ENCODE peak calls at places on chromosomes 16 and 17, in five cellular contexts. One of them, this sample, is unnamed. For H3K27me3 and H3K36me3, the result is how much of the 10 kb centered on the place peaks cover.

GRCh38 chr16:11139624-11140375 is 116.2 kb downstream of the SOCS1 start:
- DNase-seq in body of pancreas: no peak
- DNase-seq in CD8-positive, alpha-beta T cell: peak
- DNase-seq in heart left ventricle: no peak
- DNase-seq in SJSA1: no peak
- DNase-seq in this sample: no peak

GRCh38 chr16:53090591-53091507 is 36.1 kb downstream of the CHD9 start:
- DNase-seq in body of pancreas: peak
- DNase-seq in CD8-positive, alpha-beta T cell: no peak
- DNase-seq in heart left ventricle: peak
- DNase-seq in SJSA1: peak
- DNase-seq in this sample: peak

GRCh38 chr16:75660321-75660720 is 12.7 kb downstream of the TERF2IP start:
- DNase-seq in body of pancreas: no peak
- DNase-seq in CD8-positive, alpha-beta T cell: no peak
- DNase-seq in heart left ventricle: no peak
- DNase-seq in SJSA1: no peak
- DNase-seq in this sample: no peak

GRCh38 chr16:5054876-5055865 is 10.6 kb downstream of the C16orf89 start:
- DNase-seq in body of pancreas: no peak
- DNase-seq in CD8-positive, alpha-beta T cell: no peak
- DNase-seq in heart left ventricle: no peak
- DNase-seq in SJSA1: no peak
- DNase-seq in this sample: no peak

GRCh38 chr16:27195941-27196595 is 7.3 kb upstream of the KDM8 start:
- DNase-seq in body of pancreas: no peak
- DNase-seq in CD8-positive, alpha-beta T cell: peak
- DNase-seq in heart left ventricle: no peak
- DNase-seq in SJSA1: no peak
- DNase-seq in this sample: no peak

GRCh38 chr16:87965973-87966667 is 14.9 kb downstream of the BANP start:
- DNase-seq in body of pancreas: no peak
- DNase-seq in CD8-positive, alpha-beta T cell: no peak
- DNase-seq in heart left ventricle: no peak
- DNase-seq in SJSA1: peak
- DNase-seq in this sample: peak

GRCh38 chr17:81427446-81428120 is 32.3 kb downstream of the BAHCC1 start:
- DNase-seq in body of pancreas: peak
- DNase-seq in CD8-positive, alpha-beta T cell: no peak
- DNase-seq in heart left ventricle: peak
- DNase-seq in SJSA1: no peak
- DNase-seq in this sample: no peak

GRCh38 chr16:48201515-48202201 is 42.4 kb upstream of the LONP2 start:
- DNase-seq in body of pancreas: peak
- DNase-seq in CD8-positive, alpha-beta T cell: no peak
- DNase-seq in heart left ventricle: no peak
- DNase-seq in SJSA1: no peak
- DNase-seq in this sample: no peak

GRCh38 chr16:4944333-4945281 is 7.7 kb upstream of the PPL start:
- DNase-seq in body of pancreas: peak
- DNase-seq in CD8-positive, alpha-beta T cell: no peak
- DNase-seq in heart left ventricle: peak
- DNase-seq in SJSA1: peak
- DNase-seq in this sample: peak

GRCh38 chr17:76556759-76557367 is 17.0 kb downstream of the PRCD start:
- DNase-seq in body of pancreas: peak
- DNase-seq in CD8-positive, alpha-beta T cell: peak
- DNase-seq in heart left ventricle: no peak
- DNase-seq in SJSA1: no peak
- DNase-seq in this sample: no peak

GRCh38 chr17:73571524-73572130 is 72.6 kb downstream of the SDK2 start:
- DNase-seq in body of pancreas: no peak
- DNase-seq in CD8-positive, alpha-beta T cell: no peak
- DNase-seq in heart left ventricle: peak
- DNase-seq in SJSA1: no peak
- DNase-seq in this sample: no peak

GRCh38 chr17:1605681-1606351 is 22.8 kb downstream of the SLC43A2 start:
- DNase-seq in body of pancreas: no peak
- DNase-seq in CD8-positive, alpha-beta T cell: no peak
- DNase-seq in heart left ventricle: no peak
- DNase-seq in SJSA1: no peak
- DNase-seq in this sample: no peak

GRCh38 chr17:59643159-59643857 is 23.6 kb downstream of the CLTC start:
- DNase-seq in body of pancreas: no peak
- DNase-seq in CD8-positive, alpha-beta T cell: no peak
- DNase-seq in heart left ventricle: no peak
- DNase-seq in SJSA1: no peak
- DNase-seq in this sample: peak

GRCh38 chr16:75340715-75341500 is 89.5 kb upstream of the BCAR1 start:
- DNase-seq in body of pancreas: no peak
- DNase-seq in CD8-positive, alpha-beta T cell: no peak
- DNase-seq in heart left ventricle: no peak
- DNase-seq in SJSA1: no peak
- DNase-seq in this sample: peak

GRCh38 chr16:2897110-2897509 is 14.1 kb downstream of the FLYWCH2 start:
- DNase-seq in body of pancreas: no peak
- DNase-seq in CD8-positive, alpha-beta T cell: no peak
- DNase-seq in heart left ventricle: no peak
- DNase-seq in SJSA1: no peak
- DNase-seq in this sample: no peak

GRCh38 chr17:43615330-43615729 is 46.4 kb downstream of the MEOX1 start:
- DNase-seq in body of pancreas: no peak
- DNase-seq in CD8-positive, alpha-beta T cell: no peak
- DNase-seq in heart left ventricle: no peak
- DNase-seq in SJSA1: no peak
- DNase-seq in this sample: no peak

GRCh38 chr17:54220829-54221228 is 398.1 kb downstream of the KIF2B start:
- DNase-seq in body of pancreas: no peak
- DNase-seq in CD8-positive, alpha-beta T cell: no peak
- DNase-seq in heart left ventricle: no peak
- DNase-seq in SJSA1: no peak
- DNase-seq in this sample: no peak

GRCh38 chr17:42720996-42721583 is 23.8 kb downstream of the EZH1 start:
- DNase-seq in body of pancreas: peak
- DNase-seq in CD8-positive, alpha-beta T cell: peak
- DNase-seq in heart left ventricle: no peak
- DNase-seq in SJSA1: peak
- DNase-seq in this sample: no peak

GRCh38 chr17:1055751-1056645 is 59.1 kb downstream of the TIMM22 start:
- DNase-seq in body of pancreas: peak
- DNase-seq in CD8-positive, alpha-beta T cell: peak
- DNase-seq in heart left ventricle: peak
- DNase-seq in SJSA1: peak
- DNase-seq in this sample: no peak

GRCh38 chr16:74297296-74297665 is 667 bp downstream of the PSMD7 start:
- DNase-seq in body of pancreas: no peak
- DNase-seq in CD8-positive, alpha-beta T cell: peak
- DNase-seq in heart left ventricle: no peak
- DNase-seq in SJSA1: no peak
- DNase-seq in this sample: no peak

GRCh38 chr17:63696381-63696961 is 3.5 kb downstream of the LIMD2 start:
- DNase-seq in body of pancreas: peak
- DNase-seq in CD8-positive, alpha-beta T cell: peak
- DNase-seq in heart left ventricle: no peak
- DNase-seq in SJSA1: peak
- DNase-seq in this sample: no peak

GRCh38 chr16:23072084-23072599 is 77.1 kb downstream of the USP31 start:
- DNase-seq in body of pancreas: peak
- DNase-seq in CD8-positive, alpha-beta T cell: no peak
- DNase-seq in heart left ventricle: peak
- DNase-seq in SJSA1: no peak
- DNase-seq in this sample: no peak

GRCh38 chr16:73036074-73036826 is 11.7 kb downstream of the ZFHX3 start:
- DNase-seq in body of pancreas: no peak
- DNase-seq in CD8-positive, alpha-beta T cell: no peak
- DNase-seq in heart left ventricle: no peak
- DNase-seq in SJSA1: no peak
- DNase-seq in this sample: no peak

DNA sequence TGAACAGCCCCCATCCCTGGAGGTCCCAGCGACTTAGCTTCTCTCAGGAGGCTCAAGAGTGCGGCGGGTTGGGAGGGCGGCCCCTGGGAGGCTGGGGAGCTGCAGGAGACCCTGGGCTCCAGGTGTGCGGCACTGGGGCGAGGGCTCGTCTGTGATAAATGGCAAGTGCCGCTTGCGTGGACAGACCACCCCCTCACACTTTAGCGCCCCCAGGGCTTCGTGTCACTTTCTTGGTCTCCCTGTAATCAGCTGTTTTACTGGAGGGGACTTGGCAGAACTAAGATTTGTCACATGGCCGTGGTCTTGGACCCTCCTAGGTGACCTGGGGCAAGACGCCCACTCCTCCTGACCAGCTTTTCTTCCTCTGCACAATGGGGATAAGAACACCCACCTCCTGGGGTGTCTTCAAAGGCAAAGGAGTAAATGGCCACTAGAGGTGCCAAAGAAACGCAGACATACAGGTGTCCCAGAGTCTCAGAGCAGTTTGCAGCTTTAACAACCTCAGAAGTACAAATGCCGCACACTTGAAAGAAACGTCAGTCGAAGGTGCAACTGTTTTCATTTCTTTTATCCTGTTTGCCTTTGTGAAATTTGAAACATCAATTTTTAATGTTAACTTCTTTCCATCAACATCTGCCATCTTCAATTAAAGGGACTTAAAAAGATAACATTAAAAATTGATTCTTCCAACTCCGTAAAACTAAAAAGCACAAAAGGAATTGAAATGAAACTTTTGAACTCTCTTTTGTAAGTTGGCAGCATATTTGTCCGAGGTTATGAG is 946 bp downstream of the OSGIN1 start:
- DNase-seq in body of pancreas: peak
- DNase-seq in CD8-positive, alpha-beta T cell: no peak
- DNase-seq in heart left ventricle: no peak
- DNase-seq in SJSA1: peak
- DNase-seq in this sample: no peak
- H3K4me3 ChIP-seq in body of pancreas: no peak
- H3K4me3 ChIP-seq in CD8-positive, alpha-beta T cell: no peak
- H3K4me3 ChIP-seq in heart left ventricle: peak
- H3K4me3 ChIP-seq in SJSA1: peak
- H3K4me3 ChIP-seq in this sample: peak

GRCh38 chr16:54935411-54936085 is 4.9 kb downstream of the IRX5 start:
- DNase-seq in body of pancreas: no peak
- DNase-seq in CD8-positive, alpha-beta T cell: no peak
- DNase-seq in heart left ventricle: no peak
- DNase-seq in SJSA1: no peak
- DNase-seq in this sample: no peak
- H3K27me3 ChIP-seq in body of pancreas: half or more
- H3K27me3 ChIP-seq in CD8-positive, alpha-beta T cell: under half
- H3K27me3 ChIP-seq in heart left ventricle: half or more
- H3K27me3 ChIP-seq in SJSA1: under half
- H3K27me3 ChIP-seq in this sample: under half

DNA sequence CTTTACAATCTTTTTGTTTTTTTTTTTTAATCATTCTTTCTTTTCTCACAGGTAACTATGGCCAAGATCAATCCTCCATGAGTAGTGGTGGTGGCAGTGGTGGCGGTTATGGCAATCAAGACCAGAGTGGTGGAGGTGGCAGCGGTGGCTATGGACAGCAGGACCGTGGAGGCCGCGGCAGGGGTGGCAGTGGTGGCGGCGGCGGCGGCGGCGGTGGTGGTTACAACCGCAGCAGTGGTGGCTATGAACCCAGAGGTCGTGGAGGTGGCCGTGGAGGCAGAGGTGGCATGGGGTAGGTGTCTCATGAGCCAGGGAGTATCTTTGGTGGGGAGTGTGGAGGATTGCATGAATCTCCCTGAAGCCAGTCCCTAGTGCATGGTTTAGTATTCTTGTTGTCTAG is 4.9 kb downstream of the FUS start:
- DNase-seq in body of pancreas: no peak
- DNase-seq in CD8-positive, alpha-beta T cell: no peak
- DNase-seq in heart left ventricle: no peak
- DNase-seq in SJSA1: no peak
- DNase-seq in this sample: no peak
- H3K36me3 ChIP-seq in body of pancreas: under half
- H3K36me3 ChIP-seq in CD8-positive, alpha-beta T cell: half or more
- H3K36me3 ChIP-seq in heart left ventricle: half or more
- H3K36me3 ChIP-seq in SJSA1: half or more
- H3K36me3 ChIP-seq in this sample: under half

DNA sequence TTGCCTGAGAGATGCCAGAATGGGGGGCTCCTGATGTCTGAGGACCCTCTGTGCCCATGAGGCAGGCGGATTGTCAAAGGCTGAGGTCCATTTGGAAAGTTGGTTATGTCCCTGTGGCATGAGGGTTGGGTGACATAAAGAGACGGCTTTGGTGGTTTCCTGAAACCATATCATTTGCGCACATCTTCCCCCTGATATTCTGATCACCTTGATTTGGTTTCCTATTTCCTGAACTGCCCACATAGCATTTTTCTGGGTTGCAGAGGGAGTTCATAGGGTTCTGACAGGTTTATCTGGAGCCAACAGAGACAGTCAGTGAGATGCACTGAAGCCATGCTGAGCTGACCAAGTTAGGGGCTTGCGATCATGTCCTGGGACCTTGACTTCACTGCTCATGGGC is 15.7 kb upstream of the RNF222 start:
- DNase-seq in body of pancreas: no peak
- DNase-seq in CD8-positive, alpha-beta T cell: no peak
- DNase-seq in heart left ventricle: no peak
- DNase-seq in SJSA1: no peak
- DNase-seq in this sample: no peak
- H3K4me3 ChIP-seq in body of pancreas: no peak
- H3K4me3 ChIP-seq in CD8-positive, alpha-beta T cell: no peak
- H3K4me3 ChIP-seq in heart left ventricle: no peak
- H3K4me3 ChIP-seq in SJSA1: no peak
- H3K4me3 ChIP-seq in this sample: no peak

DNA sequence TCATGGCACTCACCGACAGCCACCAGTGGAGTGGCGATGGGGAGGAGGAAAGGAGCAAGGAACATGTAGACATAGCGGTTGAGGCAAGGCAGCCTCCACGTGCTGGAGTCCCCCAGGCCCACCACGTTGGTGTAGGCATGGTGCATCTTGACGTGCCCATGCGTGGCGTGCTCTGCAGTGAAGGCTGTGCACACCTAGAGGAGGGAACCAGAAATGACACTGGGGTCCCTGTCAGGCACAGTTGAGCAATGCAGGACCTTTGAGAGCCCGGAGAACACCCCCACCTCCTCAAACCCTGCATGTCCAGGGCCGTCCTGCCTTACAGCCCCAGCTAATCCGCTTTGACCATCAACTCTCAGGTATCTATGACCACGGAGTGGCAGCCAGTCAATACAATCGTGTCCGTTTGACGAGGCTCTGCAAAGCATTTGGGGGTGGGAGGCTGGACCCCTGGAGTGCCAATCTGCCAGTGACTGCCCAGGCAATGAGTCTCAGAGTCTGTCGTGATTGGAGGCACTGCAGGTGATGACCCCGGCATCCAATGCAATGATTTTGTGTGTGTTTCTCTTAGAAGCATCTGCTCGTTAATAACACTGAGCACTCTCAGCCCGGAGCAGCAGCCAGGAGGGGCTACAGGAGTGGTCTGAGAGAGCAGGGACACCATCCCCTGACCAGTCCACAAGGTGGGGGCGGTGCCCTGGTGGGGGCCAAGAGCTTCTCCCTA is 9.9 kb upstream of the FDXR start:
- DNase-seq in body of pancreas: no peak
- DNase-seq in CD8-positive, alpha-beta T cell: no peak
- DNase-seq in heart left ventricle: no peak
- DNase-seq in SJSA1: no peak
- DNase-seq in this sample: no peak
- H3K27me3 ChIP-seq in body of pancreas: under half
- H3K27me3 ChIP-seq in CD8-positive, alpha-beta T cell: under half
- H3K27me3 ChIP-seq in heart left ventricle: under half
- H3K27me3 ChIP-seq in SJSA1: half or more
- H3K27me3 ChIP-seq in this sample: under half